ENCODE peak calls at places on chromosomes 11 and 22, in ten cellular contexts. O, I, S, R, Q, E, W, V, Z and Y are unnamed samples.

GRCh38 chr11:115488945-115489344 is 15.3 kb downstream of the CADM1 start:
- DNase-seq in E (no peak), Z (no peak), Q (no peak), O (no peak), W (no peak), S (no peak), V (no peak), R (peak), I (no peak), Y (no peak)

GRCh38 chr22:47284360-47284759 is 521.9 kb downstream of the TBC1D22A start:
- DNase-seq in E (no peak), S (no peak), Q (no peak), V (no peak), R (no peak), W (no peak), I (no peak), O (no peak), Z (no peak), Y (no peak)

GRCh38 chr11:101844608-101845007 is 70.2 kb upstream of the CEP126 start:
- DNase-seq in E (no peak), Q (no peak), O (no peak), W (no peak), R (no peak), S (no peak), I (no peak), V (no peak), Z (no peak), Y (no peak)

GRCh38 chr11:110858556-110858921 is 146.3 kb upstream of the ARHGAP20 start:
- DNase-seq in I (no peak), W (no peak), S (no peak), O (no peak), E (no peak), V (peak), R (no peak), Z (no peak), Q (no peak), Y (no peak)

GRCh38 chr22:17119481-17120202 is 1.5 kb downstream of the TMEM121B start:
- DNase-seq in E (no peak), V (no peak), I (no peak), O (peak), S (no peak), Z (no peak), Q (no peak), R (no peak), W (no peak), Y (no peak)

GRCh38 chr11:82939456-82939855 is 37.9 kb downstream of the DDIAS start:
- DNase-seq in I (no peak), E (no peak), Q (no peak), Z (no peak), O (no peak), V (peak), R (peak), W (no peak), S (no peak), Y (no peak)

GRCh38 chr22:41177626-41178424 is 27.3 kb upstream of the L3MBTL2 start:
- DNase-seq in Z (no peak), Q (no peak), I (no peak), O (no peak), R (no peak), S (no peak), W (no peak), V (no peak), E (no peak), Y (no peak)

GRCh38 chr11:47524200-47524874 is 28.6 kb downstream of the CELF1 start:
- DNase-seq in I (no peak), V (peak), E (no peak), Q (no peak), Z (no peak), S (no peak), R (peak), W (no peak), O (no peak), Y (no peak)

GRCh38 chr11:37770145-37770544 is 1172.1 kb upstream of the RAG2 start:
- DNase-seq in Z (no peak), V (peak), S (no peak), O (no peak), R (peak), Q (no peak), I (no peak), W (no peak), E (no peak), Y (no peak)

GRCh38 chr22:41822289-41823057 is 10.4 kb upstream of the SREBF2 start:
- DNase-seq in I (peak), Q (no peak), Z (no peak), E (peak), W (peak), S (no peak), V (peak), O (peak), R (peak), Y (peak)

GRCh38 chr11:86676533-86677154 is 4.2 kb upstream of the ME3 start:
- DNase-seq in S (peak), W (peak), Q (no peak), O (peak), I (peak), R (no peak), Z (no peak), V (peak), E (no peak), Y (peak)

GRCh38 chr11:11764428-11764803 is 77.4 kb upstream of the USP47 start:
- DNase-seq in R (no peak), S (no peak), W (no peak), I (no peak), Q (no peak), O (no peak), Z (no peak), E (no peak), V (no peak), Y (no peak)